ENCODE peak calls at places on chromosomes 16 and 17, in ten cellular contexts. N, B, Y, A, U, G, I, L, Z and S are unnamed samples.

GRCh38 chr16:46801428-46802049 is 29.4 kb downstream of the C16orf87 start:
- DNase-seq in N (no peak), B (no peak), Y (peak; percentile 50), A (no peak), U (no peak), G (peak; percentile 75), I (peak; percentile 37), L (no peak), Z (no peak), S (no peak)

GRCh38 chr16:73601911-73602310 is 554.0 kb upstream of the ZFHX3 start:
- DNase-seq in N (no peak), B (no peak), Y (no peak), A (no peak), U (no peak), G (no peak), I (no peak), L (no peak), Z (no peak), S (no peak)

GRCh38 chr17:73335591-73336503 is 24.0 kb upstream of the CDC42EP4 start:
- DNase-seq in N (peak; percentile 34), B (no peak), Y (no peak), A (no peak), U (no peak), G (peak; percentile 64), I (peak; percentile 28), L (no peak), Z (no peak), S (no peak)

GRCh38 chr17:81851423-81851822 is 8.9 kb downstream of the P4HB start:
- DNase-seq in N (no peak), B (no peak), Y (no peak), A (no peak), U (no peak), G (no peak), I (no peak), L (no peak), Z (no peak), S (no peak)

GRCh38 chr17:65407017-65407416 is 154.4 kb downstream of the AXIN2 start:
- DNase-seq in N (no peak), B (no peak), Y (no peak), A (no peak), U (no peak), G (no peak), I (no peak), L (no peak), Z (no peak), S (no peak)

GRCh38 chr17:61410555-61411089 is 11.0 kb downstream of the TBX2 start:
- DNase-seq in N (peak; percentile 70), B (peak; percentile 80), Y (no peak), A (peak; percentile 61), U (peak; percentile 66), G (peak; percentile 85), I (peak; percentile 60), L (peak; percentile 67), Z (peak; percentile 74), S (peak; percentile 61)

GRCh38 chr17:48579738-48580543 is 1.8 kb upstream of the HOXB4 start:
- DNase-seq in N (no peak), B (no peak), Y (no peak), A (no peak), U (no peak), G (no peak), I (no peak), L (no peak), Z (no peak), S (no peak)

GRCh38 chr17:62857526-62857925 is 49.4 kb upstream of the MARCHF10 start:
- DNase-seq in N (no peak), B (no peak), Y (no peak), A (no peak), U (no peak), G (no peak), I (no peak), L (no peak), Z (no peak), S (no peak)

GRCh38 chr17:75288784-75289121 is 480 bp downstream of the SLC25A19 start:
- DNase-seq in N (peak; percentile 46), B (no peak), Y (peak; percentile 47), A (peak; percentile 35), U (peak; percentile 61), G (peak; percentile 92), I (no peak), L (peak; percentile 32), Z (peak; percentile 77), S (peak; percentile 67)

GRCh38 chr16:51839697-51840462 is 688.8 kb upstream of the SALL1 start:
- DNase-seq in N (no peak), B (no peak), Y (no peak), A (no peak), U (no peak), G (peak; percentile 12), I (peak; percentile 65), L (no peak), Z (no peak), S (no peak)

GRCh38 chr17:21193031-21193430 is 20.9 kb downstream of the TMEM11 start:
- DNase-seq in N (no peak), B (no peak), Y (no peak), A (no peak), U (no peak), G (peak; percentile 79), I (no peak), L (no peak), Z (no peak), S (no peak)

GRCh38 chr17:11296994-11297393 is 56.0 kb downstream of the SHISA6 start:
- DNase-seq in N (no peak), B (no peak), Y (no peak), A (no peak), U (no peak), G (no peak), I (peak; percentile 44), L (no peak), Z (peak; percentile 13), S (no peak)

GRCh38 chr17:43515641-43516040 is 30.5 kb downstream of the ETV4 start:
- DNase-seq in N (no peak), B (no peak), Y (peak; percentile 72), A (no peak), U (no peak), G (peak; percentile 25), I (no peak), L (no peak), Z (no peak), S (no peak)

GRCh38 chr17:32483451-32484019 is 3.3 kb upstream of the CDK5R1 start:
- DNase-seq in N (peak; percentile 42), B (peak; percentile 57), Y (peak; percentile 84), A (no peak), U (peak; percentile 85), G (peak; percentile 72), I (peak; percentile 70), L (no peak), Z (peak; percentile 86), S (no peak)

GRCh38 chr17:13182450-13182849 is 164.6 kb upstream of the ELAC2 start:
- DNase-seq in N (no peak), B (no peak), Y (no peak), A (no peak), U (no peak), G (peak; percentile 61), I (no peak), L (no peak), Z (no peak), S (peak; percentile 16)

GRCh38 chr17:81094224-81094743 is 59.3 kb downstream of the BAIAP2 start:
- DNase-seq in N (no peak), B (no peak), Y (no peak), A (no peak), U (no peak), G (no peak), I (no peak), L (no peak), Z (no peak), S (no peak)

GRCh38 chr17:57557793-57558681 is 187.1 kb downstream of the CCDC182 start:
- DNase-seq in N (no peak), B (no peak), Y (no peak), A (no peak), U (no peak), G (no peak), I (peak; percentile 28), L (no peak), Z (no peak), S (no peak)

GRCh38 chr16:87821346-87822001 is 47.8 kb downstream of the SLC7A5 start:
- DNase-seq in N (no peak), B (no peak), Y (no peak), A (no peak), U (no peak), G (no peak), I (no peak), L (no peak), Z (no peak), S (no peak)

GRCh38 chr17:68198931-68199836 is 48.7 kb upstream of the AMZ2 start:
- DNase-seq in N (no peak), B (no peak), Y (no peak), A (no peak), U (no peak), G (peak; percentile 82), I (peak; percentile 58), L (no peak), Z (no peak), S (no peak)

GRCh38 chr16:75072239-75072947 is 44.2 kb downstream of the LDHD start:
- DNase-seq in N (no peak), B (no peak), Y (no peak), A (no peak), U (no peak), G (peak; percentile 41), I (no peak), L (no peak), Z (no peak), S (no peak)

GRCh38 chr17:31398381-31399275 is 7.2 kb downstream of the RAB11FIP4 start:
- DNase-seq in N (no peak), B (no peak), Y (peak; percentile 46), A (no peak), U (no peak), G (no peak), I (no peak), L (no peak), Z (no peak), S (no peak)

GRCh38 chr17:80802626-80803450 is 188.8 kb upstream of the CHMP6 start:
- DNase-seq in N (no peak), B (no peak), Y (no peak), A (no peak), U (no peak), G (no peak), I (no peak), L (no peak), Z (no peak), S (no peak)

GRCh38 chr16:89004209-89004831 is 27.3 kb upstream of the CBFA2T3 start:
- DNase-seq in N (no peak), B (no peak), Y (no peak), A (no peak), U (no peak), G (peak; percentile 69), I (no peak), L (no peak), Z (no peak), S (no peak)

GRCh38 chr17:47785538-47786123 is 36.0 kb downstream of the OSBPL7 start:
- DNase-seq in N (no peak), B (no peak), Y (no peak), A (no peak), U (no peak), G (peak; percentile 22), I (no peak), L (no peak), Z (no peak), S (no peak)

GRCh38 chr17:81556863-81557262 is 4.7 kb upstream of the FAAP100 start:
- DNase-seq in N (no peak), B (no peak), Y (no peak), A (no peak), U (no peak), G (peak; percentile 96), I (no peak), L (no peak), Z (no peak), S (peak; percentile 48)

GRCh38 chr16:11315499-11315898 is 29.8 kb upstream of the RMI2 start:
- DNase-seq in N (no peak), B (no peak), Y (no peak), A (no peak), U (no peak), G (no peak), I (peak; percentile 38), L (no peak), Z (no peak), S (no peak)